ENCODE peak calls at places on chromosomes 1 and 21, in six cellular contexts. Q, J, Z, B, R and W are unnamed samples.

GRCh38 chr1:184028854-184029623 is 8.5 kb downstream of the COLGALT2 start:
- DNase-seq in Q (peak), Z (no peak), J (no peak), B (peak), R (no peak), W (no peak)

GRCh38 chr1:7300893-7301292 is 470.2 kb upstream of the VAMP3 start:
- DNase-seq in R (no peak), J (peak), B (peak), Q (peak), Z (peak), W (no peak)

GRCh38 chr1:40308036-40308727 is 8.9 kb downstream of the COL9A2 start:
- DNase-seq in B (no peak), R (no peak), Q (no peak), J (no peak), Z (no peak), W (no peak)

GRCh38 chr1:220235462-220235861 is 36.8 kb downstream of the RAB3GAP2 start:
- DNase-seq in J (peak), R (no peak), Z (no peak), B (no peak), Q (no peak), W (no peak)

GRCh38 chr1:234473123-234473522 is 5.9 kb downstream of the TARBP1 start:
- DNase-seq in B (no peak), R (no peak), Z (no peak), Q (no peak), J (no peak), W (no peak)

GRCh38 chr1:221171768-221172167 is 292.5 kb downstream of the HLX start:
- DNase-seq in B (no peak), Q (no peak), R (no peak), J (no peak), Z (no peak), W (no peak)

GRCh38 chr1:62241357-62242131 is 46.9 kb downstream of the L1TD1 start:
- DNase-seq in J (no peak), B (no peak), Z (no peak), R (no peak), Q (no peak), W (no peak)

GRCh38 chr1:40232444-40232843 is 15.3 kb upstream of the TMCO2 start:
- DNase-seq in J (no peak), Z (no peak), Q (no peak), R (peak), B (no peak), W (no peak)

GRCh38 chr1:27000817-27001460 is 7.4 kb downstream of the TRNP1 start:
- DNase-seq in Q (peak), B (peak), Z (no peak), R (no peak), J (peak), W (no peak)

GRCh38 chr1:105909811-105910210 is 1146.7 kb upstream of the PRMT6 start:
- DNase-seq in R (no peak), B (no peak), J (no peak), Q (no peak), Z (no peak), W (peak)

GRCh38 chr1:10866314-10867091 is 70.1 kb upstream of the CASZ1 start:
- DNase-seq in Q (peak), Z (no peak), R (no peak), B (peak), J (peak), W (peak)

GRCh38 chr1:25206201-25206600 is 26.1 kb downstream of the SYF2 start:
- DNase-seq in J (no peak), R (no peak), Z (no peak), Q (no peak), B (no peak), W (no peak)

GRCh38 chr1:55212349-55213028 is 2.7 kb downstream of the USP24 start:
- DNase-seq in Z (no peak), R (no peak), B (no peak), J (no peak), Q (no peak), W (no peak)

GRCh38 chr1:204950353-204951001 is 79.8 kb downstream of the NFASC start:
- DNase-seq in J (no peak), R (no peak), Z (no peak), B (no peak), Q (no peak), W (peak)

GRCh38 chr1:217534566-217534965 is 96.3 kb downstream of the GPATCH2 start:
- DNase-seq in R (no peak), J (no peak), Z (no peak), B (no peak), Q (no peak), W (no peak)

GRCh38 chr1:43858324-43858723 is 75.3 kb upstream of the ARTN start:
- DNase-seq in Q (peak), B (peak), Z (no peak), J (peak), R (peak), W (peak)

GRCh38 chr1:248752119-248752931 is 3.2 kb downstream of the LYPD8 start:
- DNase-seq in R (no peak), Q (peak), B (no peak), Z (no peak), J (no peak), W (peak)

GRCh38 chr1:87104140-87104539 is 189.7 kb downstream of the HS2ST1 start:
- DNase-seq in Q (no peak), B (no peak), J (no peak), R (no peak), Z (no peak), W (no peak)

GRCh38 chr1:67672260-67672803 is 12.7 kb upstream of the GADD45A start:
- DNase-seq in Q (no peak), B (no peak), R (no peak), J (no peak), Z (no peak), W (no peak)

GRCh38 chr1:227898502-227899140 is 49.1 kb downstream of the WNT9A start:
- DNase-seq in J (no peak), R (no peak), Z (no peak), Q (no peak), B (no peak), W (no peak)

GRCh38 chr1:235106457-235106856 is 22.2 kb downstream of the TOMM20 start:
- DNase-seq in B (no peak), Q (no peak), R (no peak), J (no peak), Z (no peak), W (no peak)

GRCh38 chr1:59505596-59506028 is 208.7 kb downstream of the FGGY start:
- DNase-seq in R (no peak), Q (peak), Z (no peak), J (no peak), B (no peak), W (peak)

GRCh38 chr1:184535191-184535970 is 148.6 kb downstream of the C1orf21 start:
- DNase-seq in B (no peak), J (peak), Z (no peak), Q (peak), R (no peak), W (no peak)

GRCh38 chr1:108570128-108570527 is 10.2 kb downstream of the EEIG2 start:
- DNase-seq in B (no peak), Q (peak), Z (peak), J (peak), R (peak), W (peak)

GRCh38 chr1:218592688-218593087 is 247.6 kb downstream of the TGFB2 start:
- DNase-seq in J (peak), Z (no peak), R (no peak), Q (no peak), B (no peak), W (no peak)

DNA sequence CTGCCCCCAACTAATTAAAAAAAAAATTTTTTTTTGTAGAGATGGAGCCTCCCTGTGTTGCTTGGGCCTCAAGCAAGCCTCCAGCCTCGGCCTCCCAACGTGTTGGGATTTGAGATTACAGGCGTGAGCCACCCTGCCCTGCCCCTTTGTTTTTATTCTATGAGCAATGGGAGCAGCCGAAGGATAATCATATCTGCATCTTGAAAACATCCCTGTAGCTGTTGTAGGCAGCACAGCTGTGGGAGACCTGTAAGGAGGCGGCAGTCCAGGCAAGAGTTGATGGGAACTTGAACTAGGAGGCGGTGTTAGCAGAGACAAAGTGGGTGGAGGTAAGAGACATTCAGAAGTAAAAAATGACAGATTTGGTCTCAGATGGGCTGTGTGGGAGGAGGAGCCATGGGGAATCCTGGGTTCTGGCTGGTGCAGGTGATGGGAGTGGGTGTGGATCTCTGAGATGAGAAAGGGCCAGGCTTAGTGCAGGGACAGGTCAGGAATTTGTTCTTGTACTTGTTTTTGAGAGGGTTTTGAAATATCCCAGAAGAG is 31.3 kb downstream of the STUM start:
- DNase-seq in J (no peak), B (no peak), R (no peak), Z (no peak), Q (no peak), W (no peak)
- H3K4me2 ChIP-seq in J (no peak), B (no peak), R (no peak), Z (no peak), Q (no peak), W (no peak)

GRCh38 chr1:155223017-155223416 is 14.5 kb downstream of the MTX1 start:
- DNase-seq in J (no peak), R (no peak), B (no peak), Q (no peak), Z (no peak), W (no peak)
- H3K4me2 ChIP-seq in J (no peak), R (peak), B (no peak), Q (no peak), Z (no peak), W (no peak)

GRCh38 chr1:229196404-229197224 is 74.3 kb upstream of the RAB4A start:
- DNase-seq in R (no peak), J (peak), Q (peak), Z (no peak), B (no peak), W (no peak)
- H3K4me2 ChIP-seq in R (no peak), J (no peak), Q (peak), Z (no peak), B (no peak), W (no peak)

GRCh38 chr1:239633432-239633831 is 247.1 kb downstream of the CHRM3 start:
- DNase-seq in Q (no peak), B (no peak), Z (no peak), R (no peak), J (no peak), W (no peak)
- H3K4me2 ChIP-seq in Q (no peak), B (no peak), Z (no peak), R (no peak), J (no peak), W (no peak)

GRCh38 chr1:226733876-226734414 is 5.1 kb downstream of the ITPKB start:
- DNase-seq in R (no peak), B (no peak), Q (peak), Z (no peak), J (peak), W (no peak)
- H3K4me2 ChIP-seq in R (peak), B (peak), Q (no peak), Z (no peak), J (no peak), W (no peak)

GRCh38 chr1:109877320-109877771 is 33.3 kb upstream of the CSF1 start:
- DNase-seq in Z (no peak), J (peak), B (peak), R (no peak), Q (peak), W (peak)
- H3K4me2 ChIP-seq in Z (no peak), J (peak), B (peak), R (no peak), Q (peak), W (peak)

DNA sequence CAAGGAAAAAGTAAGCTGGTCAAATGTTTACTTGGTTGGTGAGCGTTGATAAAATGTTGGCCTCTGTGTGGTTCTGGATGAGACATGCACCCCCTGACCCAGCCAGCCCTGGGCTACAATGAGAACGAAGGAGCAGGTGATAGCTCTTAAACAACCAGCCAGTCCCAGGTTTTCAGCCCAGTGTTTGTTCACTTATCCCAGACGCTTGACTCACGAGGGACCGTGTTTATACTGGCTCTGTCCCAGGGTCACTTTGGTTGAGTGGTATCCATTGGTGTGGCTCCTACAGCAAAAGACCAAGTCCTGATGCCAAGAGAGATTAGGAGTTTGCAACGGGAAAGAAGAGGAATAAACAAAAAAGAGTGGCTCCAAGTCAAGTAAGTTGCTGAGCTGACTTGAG is 86.9 kb downstream of the KCNJ15 start:
- DNase-seq in R (no peak), Q (peak), J (peak), Z (no peak), B (peak), W (no peak)
- H3K4me2 ChIP-seq in R (no peak), Q (peak), J (no peak), Z (no peak), B (no peak), W (no peak)

DNA sequence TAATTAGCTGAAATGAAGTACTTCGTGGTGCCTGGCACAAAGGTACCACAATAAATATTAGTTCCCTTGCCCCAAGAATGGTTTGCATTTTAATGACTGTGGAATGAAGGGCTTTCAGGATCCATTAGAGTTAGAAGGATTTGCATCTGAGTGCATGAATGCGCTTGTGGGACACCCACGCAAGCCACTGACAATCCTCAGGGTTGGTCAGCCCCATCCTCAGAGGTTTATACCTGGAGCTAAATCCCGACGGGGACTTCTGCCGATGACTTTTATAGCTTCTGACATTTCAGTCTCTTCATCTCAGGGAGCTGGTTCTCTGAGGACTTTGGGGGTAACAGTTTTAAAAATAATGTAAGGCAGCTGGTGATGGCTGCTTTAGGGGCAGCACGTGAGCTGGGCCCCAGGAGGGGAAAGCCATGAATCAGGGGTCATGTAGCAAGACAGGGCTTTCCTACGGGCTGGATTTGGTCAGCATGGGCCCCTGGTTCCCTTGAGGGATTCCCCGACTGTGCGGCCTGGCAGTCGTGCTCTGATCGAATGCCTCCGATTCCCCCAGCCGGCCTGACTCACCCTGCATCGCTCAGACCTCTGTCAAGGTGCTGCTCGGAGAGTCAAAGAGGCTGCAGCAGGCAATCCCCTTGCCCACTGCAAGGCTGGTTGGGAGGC is 20.8 kb upstream of the IL10 start:
- DNase-seq in R (no peak), B (no peak), J (peak), Q (no peak), Z (no peak), W (no peak)
- H3K4me2 ChIP-seq in R (no peak), B (no peak), J (no peak), Q (no peak), Z (no peak), W (no peak)

GRCh38 chr21:44900559-44901251 is 20.0 kb downstream of the ITGB2 start:
- DNase-seq in Z (no peak), B (no peak), R (no peak), J (no peak), Q (no peak), W (no peak)
- H3K4me2 ChIP-seq in Z (no peak), B (no peak), R (no peak), J (no peak), Q (no peak), W (no peak)